ENCODE peak calls at places on chromosomes 4 and X, in five cellular contexts. I is progenitor cell of endocrine pancreas; O is naive thymus-derived CD4-positive, alpha-beta T cell; F is activated CD4-positive, alpha-beta T cell treated with anti-CD3 and anti-CD28 coated beads, Interleukin-2, amount 50 U/mL, for 1 hour; H is T-helper 17 cell. J is an unnamed sample.

GRCh38 chr4:189124149-189124758 is 816.4 kb upstream of the FRG1 start:
- DNase-seq in I (no peak), F (no peak), O (no peak), H (no peak), J (no peak)

GRCh38 chr4:1241936-1242505 is 6.9 kb downstream of the CTBP1 start:
- DNase-seq in F (no peak), I (no peak), H (no peak), O (no peak), J (no peak)

GRCh38 chr4:184215709-184216328 is 1.9 kb downstream of the ENPP6 start:
- DNase-seq in I (no peak), O (no peak), F (no peak), H (no peak), J (no peak)

GRCh38 chr4:139243448-139244365 is 36.3 kb downstream of the MGARP start:
- DNase-seq in F (no peak), I (no peak), O (no peak), H (no peak), J (peak)

GRCh38 chr4:36394352-36394903 is 113.0 kb downstream of the DTHD1 start:
- DNase-seq in H (no peak), F (peak), I (no peak), O (peak), J (no peak)

GRCh38 chrX:24870143-24870542 is 145.6 kb downstream of the ARX start:
- DNase-seq in I (no peak), H (no peak), O (no peak), F (no peak), J (no peak)

GRCh38 chr4:134906404-134907023 is 704.9 kb upstream of the PABPC4L start:
- DNase-seq in F (no peak), O (no peak), H (no peak), I (no peak), J (no peak)

GRCh38 chrX:71058116-71058515 is 10.0 kb downstream of the SNX12 start:
- DNase-seq in I (no peak), F (no peak), O (no peak), H (no peak), J (no peak)

GRCh38 chr4:186726440-186727148 is 2.9 kb upstream of the FAT1 start:
- DNase-seq in H (no peak), I (peak), O (no peak), F (no peak), J (no peak)

J was measured in thoracic aorta.